ENCODE peak calls at places on chromosomes 3 and 15, in four cellular contexts. Q is A549, W is SK-N-SH, G is transverse colon. U is an unnamed sample.
A peak's percentile ranks its signal among the peaks of the same experiment; 100 is the strongest.

GRCh38 chr3:194268659-194269487 is 82.3 kb downstream of the CPN2 start:
- DNase-seq in Q (no peak), G (peak; percentile 2), W (no peak), U (peak; percentile 59)

GRCh38 chr3:48186993-48187578 is 1.1 kb downstream of the CDC25A start:
- DNase-seq in W (no peak), Q (no peak), G (no peak), U (no peak)

GRCh38 chr15:57352535-57353316 is 23.6 kb upstream of the CGNL1 start:
- DNase-seq in W (no peak), G (no peak), Q (no peak), U (no peak)

GRCh38 chr3:67335813-67336212 is 318.6 kb downstream of the SUCLG2 start:
- DNase-seq in G (no peak), Q (no peak), W (no peak), U (no peak)

GRCh38 chr3:103056953-103057450 is 622.2 kb downstream of the ZPLD1 start:
- DNase-seq in G (no peak), Q (no peak), W (no peak), U (no peak)

GRCh38 chr3:192011137-192011536 is 550.2 kb downstream of the PYDC2 start:
- DNase-seq in G (no peak), Q (no peak), W (no peak), U (no peak)

GRCh38 chr15:40594429-40594836 is 384 bp downstream of the KNL1 start:
- DNase-seq in Q (peak; percentile 58), W (peak; percentile 80), G (peak; percentile 64), U (peak; percentile 66)

GRCh38 chr3:182618981-182619591 is 174.2 kb upstream of the ATP11B start:
- DNase-seq in W (no peak), Q (no peak), G (no peak), U (no peak)

GRCh38 chr15:63560741-63561448 is 36.3 kb upstream of the FBXL22 start:
- DNase-seq in G (no peak), W (no peak), Q (no peak), U (no peak)

GRCh38 chr3:129575987-129576364 is 30.5 kb downstream of the PLXND1 start:
- DNase-seq in G (no peak), W (no peak), Q (no peak), U (no peak)

GRCh38 chr3:105473521-105474223 is 107.0 kb downstream of the ALCAM start:
- DNase-seq in G (no peak), Q (no peak), W (no peak), U (no peak)

GRCh38 chr15:64251121-64251520 is 88.3 kb upstream of the PPIB start:
- DNase-seq in W (no peak), G (no peak), Q (no peak), U (no peak)

GRCh38 chr3:184368804-184369183 is 7.3 kb downstream of the POLR2H start:
- DNase-seq in G (no peak), Q (no peak), W (no peak), U (no peak)

GRCh38 chr15:65377105-65377975 is 462 bp downstream of the IGDCC3 start:
- DNase-seq in G (no peak), W (peak; percentile 83), Q (peak; percentile 47), U (no peak)

GRCh38 chr3:14214764-14215163 is 36.1 kb downstream of the LSM3 start:
- DNase-seq in W (no peak), G (peak; percentile 33), Q (no peak), U (no peak)

GRCh38 chr3:100004931-100005330 is 109.4 kb downstream of the FILIP1L start:
- DNase-seq in G (no peak), Q (no peak), W (no peak), U (no peak)

GRCh38 chr3:143139786-143140185 is 20.2 kb downstream of the CHST2 start:
- DNase-seq in Q (peak; percentile 49), W (no peak), G (peak; percentile 12), U (no peak)

GRCh38 chr15:39482467-39482866 is 98.4 kb upstream of the THBS1 start:
- DNase-seq in Q (no peak), W (no peak), G (no peak), U (no peak)

GRCh38 chr15:59647085-59647484 is 10.2 kb downstream of the GTF2A2 start:
- DNase-seq in G (no peak), Q (peak; percentile 76), W (no peak), U (no peak)

GRCh38 chr3:377158-377561 is 180.6 kb downstream of the CHL1 start:
- DNase-seq in Q (peak; percentile 50), G (no peak), W (peak; percentile 36), U (no peak)

GRCh38 chr15:66474140-66474539 is 23.4 kb downstream of the SNAPC5 start:
- DNase-seq in Q (no peak), G (no peak), W (no peak), U (no peak)

GRCh38 chr15:49101536-49101935 is 53.9 kb downstream of the COPS2 start:
- DNase-seq in G (no peak), Q (no peak), W (no peak), U (no peak)

GRCh38 chr3:10867384-10867783 is 51.4 kb downstream of the SLC6A11 start:
- DNase-seq in W (no peak), G (no peak), Q (no peak), U (no peak)

GRCh38 chr3:32392530-32393302 is 1.1 kb downstream of the CMTM7 start:
- DNase-seq in G (peak; percentile 42), W (peak; percentile 56), Q (peak; percentile 22), U (no peak)

GRCh38 chr15:40386480-40386879 is 4.0 kb downstream of the KNSTRN start:
- DNase-seq in W (no peak), G (no peak), Q (no peak), U (no peak)

GRCh38 chr15:74783072-74783807 is 1.4 kb downstream of the CSK start:
- DNase-seq in G (peak; percentile 59), Q (no peak), W (peak; percentile 59), U (no peak)

GRCh38 chr3:83934208-83935150 is 1024.3 kb upstream of the CADM2 start:
- DNase-seq in G (no peak), W (no peak), Q (peak; percentile 62), U (no peak)

GRCh38 chr15:59315914-59316428 is 56.7 kb downstream of the MYO1E start:
- DNase-seq in W (no peak), Q (no peak), G (no peak), U (no peak)

GRCh38 chr3:188157971-188158370 is 4.0 kb downstream of the LPP start:
- DNase-seq in G (peak; percentile 70), W (no peak), Q (no peak), U (no peak)

GRCh38 chr15:39622660-39623549 is 42.0 kb downstream of the THBS1 start:
- DNase-seq in G (no peak), Q (no peak), W (no peak), U (no peak)

GRCh38 chr15:77107068-77107467 is 36.2 kb upstream of the TSPAN3 start:
- DNase-seq in Q (no peak), G (no peak), W (no peak), U (no peak)

GRCh38 chr3:165635791-165636681 is 201.2 kb downstream of the BCHE start:
- DNase-seq in G (no peak), W (no peak), Q (no peak), U (no peak)

GRCh38 chr3:106004137-106004600 is 135.4 kb upstream of the CBLB start:
- DNase-seq in Q (peak; percentile 44), G (no peak), W (no peak), U (no peak)

GRCh38 chr3:159821148-159821547 is 167.5 kb upstream of the IL12A start:
- DNase-seq in Q (no peak), G (no peak), W (no peak), U (no peak)

GRCh38 chr15:76058714-76059319 is 968 bp upstream of the TMEM266 start:
- DNase-seq in G (no peak), Q (peak; percentile 68), W (peak; percentile 50), U (no peak)

GRCh38 chr15:79981861-79982455 is 11.0 kb upstream of the BCL2A1 start:
- DNase-seq in G (no peak), W (peak; percentile 19), Q (no peak), U (no peak)

GRCh38 chr3:85560088-85560790 is 601.5 kb downstream of the CADM2 start:
- DNase-seq in Q (no peak), G (no peak), W (no peak), U (no peak)

GRCh38 chr3:139120336-139120971 is 75.8 kb upstream of the PRR23C start:
- DNase-seq in W (no peak), Q (peak; percentile 20), G (no peak), U (peak; percentile 72)
- H3K27ac ChIP-seq in W (no peak overlapping the region), Q (peak overlapping the region; percentile 33), G (no peak overlapping the region), U (peak overlapping the region; percentile 76)

GRCh38 chr15:85614059-85614458 is 180.7 kb downstream of the KLHL25 start:
- DNase-seq in Q (no peak), W (peak; percentile 24), G (no peak), U (no peak)
- TF ChIP-seq CTCF in Q (no peak), W (no peak), G (no peak), U (no peak)

DNA sequence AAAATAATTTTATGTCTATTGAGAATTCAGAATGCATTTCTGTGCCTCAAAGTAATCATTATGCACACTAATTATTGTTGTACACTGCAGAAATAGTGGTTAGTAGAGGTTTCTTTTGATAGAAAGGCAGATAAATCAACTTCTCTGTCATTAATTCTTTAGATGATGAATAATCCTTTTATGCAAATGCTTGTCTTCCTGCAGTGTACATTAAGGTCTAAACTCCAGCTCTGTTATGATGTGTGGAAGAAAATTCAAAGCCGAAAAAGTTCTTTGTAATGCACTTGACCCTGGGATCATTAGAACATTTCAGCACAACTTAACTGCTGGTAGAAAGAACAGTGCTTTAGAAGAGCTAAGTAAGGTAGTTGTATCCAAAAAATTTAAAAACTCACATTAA is 353.0 kb downstream of the NLGN1 start:
- DNase-seq in G (no peak), W (no peak), Q (no peak), U (no peak)
- TF ChIP-seq EP300 in G (no peak), W (no peak), Q (no peak), U (no peak)

DNA sequence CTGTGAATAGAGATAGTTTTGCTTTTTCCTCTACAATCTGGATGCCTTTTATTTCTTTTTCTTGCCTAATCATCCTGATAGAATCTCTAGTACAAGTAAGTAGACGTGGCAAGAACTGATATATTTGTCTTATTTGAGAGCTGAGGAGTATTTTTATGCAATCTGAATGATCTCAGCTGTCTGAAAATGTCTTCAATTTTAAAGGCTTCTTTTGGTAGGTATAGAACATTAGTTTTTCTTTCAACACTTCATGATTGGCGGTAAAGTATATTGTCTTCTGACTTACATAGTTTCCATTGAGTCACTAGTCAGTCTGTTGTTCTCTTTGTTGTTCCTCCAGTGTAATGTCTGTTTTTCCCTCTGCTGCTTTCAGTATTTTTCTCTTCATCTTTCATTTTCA is 31.3 kb downstream of the MGA start:
- DNase-seq in Q (no peak), W (no peak), G (no peak), U (no peak)
- H3K27ac ChIP-seq in Q (no peak overlapping the region), W (peak overlapping the region; percentile 9), G (no peak overlapping the region), U (no peak overlapping the region)

GRCh38 chr3:126261037-126261436 is 80.7 kb upstream of the ALDH1L1 start:
- DNase-seq in W (no peak), Q (no peak), G (peak; percentile 59), U (no peak)
- TF ChIP-seq CTCF in W (no peak), Q (no peak), G (no peak), U (no peak)

DNA sequence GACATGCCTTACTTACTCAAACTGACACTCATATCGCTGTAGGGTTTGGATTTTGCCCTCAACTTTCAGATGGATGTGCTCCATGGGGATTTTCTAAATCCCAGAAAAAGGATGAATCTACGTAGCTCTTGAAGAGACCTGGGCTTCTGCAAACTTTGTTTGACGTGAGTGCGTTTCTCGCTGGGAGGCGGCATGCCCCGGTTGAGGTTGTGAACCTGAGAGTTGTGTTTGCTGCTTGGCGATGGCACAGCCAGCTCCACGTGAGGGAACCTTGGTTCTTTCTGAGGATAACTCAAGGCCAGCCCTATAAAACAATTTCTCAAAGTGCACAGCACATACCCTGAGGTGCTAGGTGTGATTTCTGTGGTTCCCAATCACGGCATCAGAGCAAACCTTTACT is 209.5 kb downstream of the ADAMTS17 start:
- DNase-seq in Q (no peak), W (no peak), G (no peak), U (no peak)
- TF ChIP-seq EP300 in Q (no peak), W (no peak), G (no peak), U (no peak)

GRCh38 chr3:12561397-12561796 is 4.5 kb downstream of the MKRN2 start:
- DNase-seq in W (no peak), G (no peak), Q (no peak), U (no peak)
- H3K27ac ChIP-seq in W (no peak overlapping the region), G (no peak overlapping the region), Q (no peak overlapping the region), U (no peak overlapping the region)

U was measured in suprapubic skin.